ENCODE peak calls at places on chromosome 13, in nine cellular contexts. F is tibial nerve, Q is cardiac muscle cell, O is GM23248, R is heart left ventricle, P is ascending aorta, H is mesendoderm, V is spleen, L is WERI-Rb-1. J is an unnamed sample. For H3K36me3 and H3K27me3, the result is how much of the 10 kb centered on the place peaks cover.

GRCh38 chr13:36815069-36815468 is 4.0 kb upstream of the RFXAP start:
- DNase-seq in F (no peak), Q (no peak), O (peak), R (no peak), P (no peak), H (peak), V (no peak), L (no peak), J (no peak)

GRCh38 chr13:37029617-37030016 is 29.0 kb downstream of the EXOSC8 start:
- DNase-seq in F (no peak), Q (no peak), O (peak), R (no peak), P (no peak), H (no peak), V (no peak), L (no peak), J (no peak)

GRCh38 chr13:52455677-52456041 is 381 bp downstream of the CKAP2 start:
- DNase-seq in F (peak), Q (peak), O (peak), R (peak), P (peak), H (peak), V (peak), L (peak), J (peak)

GRCh38 chr13:49635599-49636433 is 7.5 kb downstream of the ARL11 start:
- DNase-seq in F (peak), Q (peak), O (no peak), R (peak), P (no peak), H (peak), V (no peak), L (no peak), J (peak)

GRCh38 chr13:34076943-34077703 is 259.2 kb downstream of the RFC3 start:
- DNase-seq in F (no peak), Q (peak), O (peak), R (no peak), P (no peak), H (peak), V (no peak), L (no peak), J (peak)

GRCh38 chr13:102774210-102774560 is 599 bp upstream of the TEX30 start:
- DNase-seq in F (no peak), Q (no peak), O (no peak), R (no peak), P (no peak), H (no peak), V (peak), L (no peak), J (peak)

GRCh38 chr13:39051157-39051556 is 12.9 kb downstream of the NHLRC3 start:
- DNase-seq in F (no peak), Q (peak), O (peak), R (no peak), P (no peak), H (peak), V (no peak), L (no peak), J (no peak)

GRCh38 chr13:76361868-76362267 is 524.3 kb downstream of the KCTD12 start:
- DNase-seq in F (no peak), Q (no peak), O (no peak), R (no peak), P (no peak), H (no peak), V (no peak), L (no peak), J (no peak)

GRCh38 chr13:50352720-50353491 is 337.7 kb downstream of the KCNRG start:
- DNase-seq in F (no peak), Q (no peak), O (no peak), R (no peak), P (no peak), H (no peak), V (no peak), L (no peak), J (no peak)

GRCh38 chr13:33676045-33676699 is 141.8 kb upstream of the RFC3 start:
- DNase-seq in F (no peak), Q (peak), O (peak), R (no peak), P (no peak), H (no peak), V (no peak), L (peak), J (no peak)

GRCh38 chr13:25214371-25215252 is 42.5 kb upstream of the AMER2 start:
- DNase-seq in F (peak), Q (peak), O (peak), R (peak), P (no peak), H (peak), V (no peak), L (no peak), J (no peak)

GRCh38 chr13:66468656-66469055 is 761.5 kb downstream of the PCDH9 start:
- DNase-seq in F (no peak), Q (no peak), O (no peak), R (no peak), P (no peak), H (no peak), V (no peak), L (no peak), J (no peak)

GRCh38 chr13:41231786-41232185 is 31.6 kb downstream of the MTRF1 start:
- DNase-seq in F (no peak), Q (peak), O (no peak), R (no peak), P (no peak), H (peak), V (no peak), L (no peak), J (no peak)

GRCh38 chr13:95226932-95227718 is 74.1 kb downstream of the ABCC4 start:
- DNase-seq in F (no peak), Q (no peak), O (no peak), R (no peak), P (no peak), H (no peak), V (no peak), L (no peak), J (no peak)

GRCh38 chr13:111210488-111210887 is 95.4 kb downstream of the ARHGEF7 start:
- DNase-seq in F (no peak), Q (peak), O (peak), R (peak), P (no peak), H (peak), V (no peak), L (no peak), J (peak)

GRCh38 chr13:99926014-99926731 is 45.4 kb downstream of the ZIC5 start:
- DNase-seq in F (no peak), Q (no peak), O (peak), R (no peak), P (no peak), H (no peak), V (no peak), L (no peak), J (no peak)

GRCh38 chr13:112079696-112080095 is 12.7 kb downstream of the SOX1 start:
- DNase-seq in F (no peak), Q (peak), O (no peak), R (no peak), P (no peak), H (no peak), V (no peak), L (no peak), J (no peak)

GRCh38 chr13:48074006-48074405 is 20.9 kb downstream of the MED4 start:
- DNase-seq in F (no peak), Q (no peak), O (no peak), R (no peak), P (no peak), H (no peak), V (no peak), L (no peak), J (no peak)
- H3K36me3 ChIP-seq in F (half or more), Q (half or more), O (half or more), R (half or more), P (half or more), H (under half), V (half or more), L (under half), J (under half)

GRCh38 chr13:48233097-48233885 is at the start of gene ITM2B:
- DNase-seq in F (peak), Q (peak), O (peak), R (peak), P (no peak), H (peak), V (peak), L (peak), J (peak)
- H3K4me3 ChIP-seq in F (peak), Q (peak), O (peak), R (peak), P (peak), H (peak), V (peak), L (peak), J (peak)

GRCh38 chr13:21619633-21620220 is 15.8 kb upstream of the MICU2 start:
- DNase-seq in F (no peak), Q (no peak), O (no peak), R (no peak), P (no peak), H (no peak), V (no peak), L (no peak), J (no peak)

GRCh38 chr13:21613791-21614190 is 9.8 kb upstream of the MICU2 start:
- DNase-seq in F (no peak), Q (no peak), O (no peak), R (no peak), P (no peak), H (no peak), V (no peak), L (no peak), J (no peak)

GRCh38 chr13:21615427-21615826 is 11.5 kb upstream of the MICU2 start:
- DNase-seq in F (no peak), Q (no peak), O (no peak), R (no peak), P (no peak), H (no peak), V (no peak), L (no peak), J (no peak)

GRCh38 chr13:21616880-21617279 is 12.9 kb upstream of the MICU2 start:
- DNase-seq in F (no peak), Q (no peak), O (no peak), R (no peak), P (no peak), H (no peak), V (no peak), L (no peak), J (no peak)

DNA sequence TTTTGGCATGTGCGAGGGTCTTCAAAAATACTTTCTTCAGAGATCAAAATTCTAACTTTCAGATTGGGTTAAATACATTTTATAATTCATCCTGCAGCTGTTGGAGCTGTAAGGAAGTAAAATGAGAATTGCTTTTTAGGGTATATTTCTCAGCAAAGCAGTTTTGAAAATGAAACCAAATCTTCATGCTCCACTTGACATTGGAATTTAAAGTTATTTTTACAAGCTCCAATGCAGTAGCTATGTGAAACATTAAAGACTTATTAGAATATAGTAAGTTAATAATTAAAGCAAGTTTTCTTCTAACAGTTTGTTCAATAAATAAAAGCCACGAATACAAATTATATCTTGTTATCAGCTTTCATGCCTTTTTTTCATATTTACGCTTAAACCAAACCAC is 12.2 kb upstream of the MICU2 start:
- DNase-seq in F (no peak), Q (no peak), O (no peak), R (no peak), P (no peak), H (no peak), V (no peak), L (no peak), J (no peak)
- H3K27me3 ChIP-seq in F (under half), Q (under half), O (under half), R (under half), P (under half), H (under half), V (under half), L (half or more), J (under half)

GRCh38 chr13:51420681-51421476 is 32.0 kb downstream of the INTS6 start:
- DNase-seq in F (no peak), Q (no peak), O (no peak), R (no peak), P (no peak), H (peak), V (no peak), L (no peak), J (no peak)

GRCh38 chr13:51417716-51418115 is 35.1 kb downstream of the INTS6 start:
- DNase-seq in F (no peak), Q (no peak), O (no peak), R (no peak), P (no peak), H (no peak), V (no peak), L (no peak), J (no peak)

GRCh38 chr13:51416107-51416506 is 36.7 kb downstream of the INTS6 start:
- DNase-seq in F (no peak), Q (no peak), O (no peak), R (no peak), P (no peak), H (no peak), V (no peak), L (no peak), J (no peak)

GRCh38 chr13:51422484-51422883 is 30.4 kb downstream of the INTS6 start:
- DNase-seq in F (no peak), Q (no peak), O (no peak), R (no peak), P (no peak), H (no peak), V (no peak), L (no peak), J (no peak)

GRCh38 chr13:51419015-51419636 is 33.7 kb downstream of the INTS6 start:
- DNase-seq in F (no peak), Q (no peak), O (no peak), R (no peak), P (no peak), H (no peak), V (no peak), L (no peak), J (no peak)
- H3K36me3 ChIP-seq in F (under half), Q (under half), O (under half), R (under half), P (under half), H (under half), V (under half), L (under half), J (under half)

J was measured in H7.